ENCODE peak calls at places on chromosomes 12 and 14, in nine cellular contexts. U is germinal center; W is fibroblast of lung; T is activated CD8-positive, alpha-beta memory T cell treated with anti-CD3 and anti-CD28 coated beads, Interleukin-2, amount 50 U/mL, for 4 hours; C is effector memory CD4-positive, alpha-beta T cell; H is PC-3; X is glutamatergic neuron; Y is NCI-H345; R is progenitor cell of endocrine pancreas. N is an unnamed sample.

GRCh38 chr12:30614031-30614430 is 81.6 kb downstream of the IPO8 start:
- DNase-seq in U (no peak), W (no peak), T (no peak), C (no peak), H (no peak), X (no peak), Y (no peak), R (no peak), N (no peak)

GRCh38 chr14:58765375-58765774 is 127.6 kb downstream of the DACT1 start:
- DNase-seq in U (no peak), W (no peak), T (no peak), C (no peak), H (no peak), X (peak), Y (no peak), R (no peak), N (no peak)

GRCh38 chr14:84998216-84998615 is 531.7 kb upstream of the FLRT2 start:
- DNase-seq in U (no peak), W (no peak), T (no peak), C (no peak), H (no peak), X (no peak), Y (no peak), R (no peak), N (no peak)

GRCh38 chr14:53619625-53620324 is 336.9 kb downstream of the BMP4 start:
- DNase-seq in U (no peak), W (peak), T (no peak), C (no peak), H (peak), X (no peak), Y (no peak), R (no peak), N (no peak)

GRCh38 chr12:106522708-106523107 is 60.1 kb upstream of the RFX4 start:
- DNase-seq in U (no peak), W (no peak), T (no peak), C (no peak), H (no peak), X (no peak), Y (no peak), R (no peak), N (no peak)

GRCh38 chr14:73237786-73238261 is 518 bp downstream of the PAPLN start:
- DNase-seq in U (peak), W (no peak), T (no peak), C (no peak), H (no peak), X (no peak), Y (no peak), R (no peak), N (no peak)

GRCh38 chr14:93936245-93936644 is 9.1 kb downstream of the FAM181A start:
- DNase-seq in U (peak), W (no peak), T (no peak), C (no peak), H (peak), X (peak), Y (peak), R (no peak), N (no peak)

GRCh38 chr12:95788637-95789036 is 1.9 kb downstream of the NTN4 start:
- DNase-seq in U (no peak), W (peak), T (no peak), C (no peak), H (peak), X (no peak), Y (no peak), R (no peak), N (no peak)

GRCh38 chr12:1934068-1934467 is 15.6 kb upstream of the CACNA2D4 start:
- DNase-seq in U (no peak), W (no peak), T (no peak), C (no peak), H (no peak), X (no peak), Y (no peak), R (no peak), N (no peak)

GRCh38 chr14:100304825-100305445 is 1.3 kb downstream of the SLC25A29 start:
- DNase-seq in U (no peak), W (no peak), T (peak), C (peak), H (peak), X (no peak), Y (peak), R (peak), N (no peak)

N was measured in GM06990.